ENCODE peak calls at places on chromosomes 1 and 21, in seven cellular contexts. F, K, O, S, T, U and I are unnamed samples.

GRCh38 chr1:174244017-174244416 is 84.7 kb downstream of the RABGAP1L start:
- ATAC-seq in F (no peak), K (no peak), O (no peak), S (no peak), T (no peak), U (no peak), I (no peak)

GRCh38 chr1:92996131-92996463 is 34.8 kb upstream of the DIPK1A start:
- ATAC-seq in F (no peak), K (no peak), O (no peak), S (no peak), T (no peak), U (no peak), I (no peak)

GRCh38 chr1:160811147-160811546 is 15.2 kb downstream of the LY9 start:
- ATAC-seq in F (no peak), K (no peak), O (no peak), S (no peak), T (no peak), U (no peak), I (no peak)

GRCh38 chr21:33229776-33230517 is at the start of gene IFNAR2:
- ATAC-seq in F (peak), K (peak), O (peak), S (peak), T (peak), U (peak), I (peak)

GRCh38 chr1:223417903-223418663 is 24.9 kb downstream of the CCDC185 start:
- ATAC-seq in F (peak), K (no peak), O (no peak), S (no peak), T (no peak), U (no peak), I (no peak)

GRCh38 chr1:25544243-25544764 is 898 bp downstream of the LDLRAP1 start:
- ATAC-seq in F (peak), K (peak), O (peak), S (peak), T (peak), U (peak), I (no peak)

GRCh38 chr1:224198572-224198971 is 15.5 kb downstream of the DEGS1 start:
- ATAC-seq in F (no peak), K (no peak), O (no peak), S (no peak), T (no peak), U (no peak), I (no peak)

GRCh38 chr21:41425954-41426655 is at the start of gene MX1:
- ATAC-seq in F (peak), K (peak), O (peak), S (peak), T (peak), U (peak), I (peak)

GRCh38 chr1:53765656-53766055 is 26.7 kb upstream of the GLIS1 start:
- ATAC-seq in F (no peak), K (no peak), O (no peak), S (no peak), T (no peak), U (peak), I (no peak)

GRCh38 chr1:212459656-212460055 is 26.9 kb downstream of the NENF start:
- ATAC-seq in F (no peak), K (no peak), O (no peak), S (no peak), T (no peak), U (no peak), I (no peak)

GRCh38 chr1:223717695-223718363 is 5.5 kb downstream of the CAPN2 start:
- ATAC-seq in F (no peak), K (peak), O (peak), S (no peak), T (peak), U (no peak), I (no peak)

GRCh38 chr1:213003281-213003680 is 12.4 kb downstream of the ANGEL2 start:
- ATAC-seq in F (no peak), K (no peak), O (no peak), S (no peak), T (peak), U (no peak), I (no peak)

GRCh38 chr1:221994274-221994698 is 252.4 kb upstream of the DUSP10 start:
- ATAC-seq in F (no peak), K (no peak), O (no peak), S (no peak), T (peak), U (no peak), I (no peak)

GRCh38 chr1:21121764-21122471 is 54.8 kb downstream of the EIF4G3 start:
- ATAC-seq in F (no peak), K (no peak), O (no peak), S (no peak), T (no peak), U (no peak), I (no peak)

GRCh38 chr1:221315330-221315729 is 426.6 kb downstream of the DUSP10 start:
- ATAC-seq in F (no peak), K (peak), O (no peak), S (no peak), T (no peak), U (no peak), I (peak)

GRCh38 chr1:6570987-6571386 is 8.8 kb upstream of the ZBTB48 start:
- ATAC-seq in F (no peak), K (no peak), O (no peak), S (no peak), T (no peak), U (no peak), I (no peak)

GRCh38 chr1:226945106-226945857 is 5.2 kb downstream of the COQ8A start:
- ATAC-seq in F (peak), K (no peak), O (peak), S (no peak), T (no peak), U (no peak), I (no peak)

GRCh38 chr1:13948851-13949490 is 249.0 kb downstream of the PRDM2 start:
- ATAC-seq in F (peak), K (no peak), O (no peak), S (no peak), T (no peak), U (no peak), I (peak)

GRCh38 chr1:8910914-8911313 is 32.4 kb upstream of the ENO1 start:
- ATAC-seq in F (no peak), K (no peak), O (no peak), S (no peak), T (no peak), U (peak), I (no peak)

GRCh38 chr1:222798111-222798510 is 16.7 kb upstream of the DISP1 start:
- ATAC-seq in F (peak), K (peak), O (no peak), S (no peak), T (peak), U (peak), I (peak)

GRCh38 chr1:154808909-154809262 is 61.2 kb downstream of the KCNN3 start:
- ATAC-seq in F (no peak), K (no peak), O (peak), S (no peak), T (no peak), U (no peak), I (peak)

GRCh38 chr1:182317489-182318180 is 74.0 kb downstream of the GLUL start:
- ATAC-seq in F (peak), K (no peak), O (no peak), S (no peak), T (no peak), U (no peak), I (no peak)

GRCh38 chr1:46615735-46616134 is 876 bp downstream of the MOB3C start:
- ATAC-seq in F (no peak), K (peak), O (no peak), S (no peak), T (peak), U (no peak), I (no peak)

GRCh38 chr1:161020573-161021167 is at the start of gene F11R:
- ATAC-seq in F (peak), K (peak), O (peak), S (peak), T (peak), U (peak), I (peak)

GRCh38 chr21:15050588-15051377 is 14.0 kb downstream of the NRIP1 start:
- ATAC-seq in F (no peak), K (no peak), O (peak), S (peak), T (no peak), U (no peak), I (no peak)

GRCh38 chr1:930633-931138 is 7.0 kb downstream of the SAMD11 start:
- ATAC-seq in F (no peak), K (no peak), O (no peak), S (no peak), T (no peak), U (no peak), I (no peak)

GRCh38 chr1:41365772-41366427 is 4.7 kb downstream of the FOXO6 start:
- ATAC-seq in F (no peak), K (peak), O (peak), S (no peak), T (peak), U (no peak), I (no peak)

GRCh38 chr1:155591770-155592169 is 18.2 kb upstream of the MSTO1 start:
- ATAC-seq in F (peak), K (peak), O (peak), S (peak), T (peak), U (peak), I (peak)

GRCh38 chr1:32568929-32569328 is 29.7 kb downstream of the ZBTB8A start:
- ATAC-seq in F (no peak), K (no peak), O (no peak), S (no peak), T (no peak), U (no peak), I (no peak)

GRCh38 chr1:28199328-28200233 is 23.1 kb upstream of the PTAFR start:
- ATAC-seq in F (peak), K (no peak), O (no peak), S (peak), T (peak), U (no peak), I (no peak)

GRCh38 chr1:178627037-178627436 is 98.0 kb upstream of the RALGPS2 start:
- ATAC-seq in F (no peak), K (no peak), O (no peak), S (no peak), T (no peak), U (no peak), I (no peak)

GRCh38 chr1:21594935-21595897 is 73.9 kb downstream of the RAP1GAP start:
- ATAC-seq in F (no peak), K (peak), O (peak), S (no peak), T (no peak), U (peak), I (no peak)

GRCh38 chr1:179143332-179143731 is 61.5 kb downstream of the TOR3A start:
- ATAC-seq in F (no peak), K (peak), O (no peak), S (peak), T (peak), U (peak), I (peak)

GRCh38 chr21:31282095-31282709 is 61.9 kb downstream of the TIAM1 start:
- ATAC-seq in F (no peak), K (peak), O (no peak), S (no peak), T (no peak), U (peak), I (peak)

GRCh38 chr1:107572674-107573205 is 392.2 kb downstream of the VAV3 start:
- ATAC-seq in F (no peak), K (no peak), O (no peak), S (no peak), T (no peak), U (peak), I (peak)

GRCh38 chr1:34858901-34859441 is 578 bp downstream of the SMIM12 start:
- ATAC-seq in F (peak), K (peak), O (no peak), S (peak), T (peak), U (peak), I (peak)

GRCh38 chr21:25857308-25858099 is 122.7 kb downstream of the GABPA start:
- ATAC-seq in F (no peak), K (peak), O (no peak), S (no peak), T (no peak), U (no peak), I (no peak)

GRCh38 chr1:112706505-112707216 is at the start of gene RHOC:
- ATAC-seq in F (peak), K (peak), O (peak), S (peak), T (peak), U (peak), I (peak)